ENCODE peak calls at places on chromosomes 1 and 21, in seven cellular contexts. O is IMR-90, J is H9, S is neuronal stem cell, N is H1, U is mesenchymal stem cell, M is trophoblast cell. D is an unnamed sample.
A peak's percentile ranks its signal among the peaks of the same experiment; 100 is the strongest.

GRCh38 chr1:222970711-222971110 is 155.9 kb downstream of the DISP1 start:
- DNase-seq in O (no peak), J (no peak), S (no peak), N (no peak), U (no peak), M (no peak), D (peak; percentile 32)

GRCh38 chr1:121519042-121519755 is 334.4 kb downstream of the SRGAP2C start:
- DNase-seq in O (no peak), J (peak; percentile 91), S (peak; percentile 60), N (peak; percentile 88), U (peak; percentile 33), M (no peak), D (peak; percentile 88)

GRCh38 chr1:17014671-17015567 is 3.2 kb upstream of the ATP13A2 start:
- DNase-seq in O (peak; percentile 39), J (peak; percentile 44), S (no peak), N (no peak), U (no peak), M (peak; percentile 21), D (peak; percentile 16)

GRCh38 chr1:119372493-119373086 is 4.0 kb downstream of the HAO2 start:
- DNase-seq in O (no peak), J (peak; percentile 73), S (peak; percentile 37), N (peak; percentile 53), U (peak; percentile 2), M (peak; percentile 59), D (peak; percentile 93)

GRCh38 chr1:16051039-16051438 is 7.5 kb downstream of the CLCNKB start:
- DNase-seq in O (no peak), J (no peak), S (no peak), N (no peak), U (no peak), M (no peak), D (no peak)

GRCh38 chr1:27007909-27008582 is 4.6 kb downstream of the TENT5B start:
- DNase-seq in O (no peak), J (peak; percentile 89), S (no peak), N (peak; percentile 75), U (peak; percentile 65), M (peak; percentile 93), D (peak; percentile 94)

GRCh38 chr21:26748066-26748465 is 97.1 kb downstream of the ADAMTS1 start:
- DNase-seq in O (no peak), J (no peak), S (no peak), N (no peak), U (no peak), M (no peak), D (no peak)

GRCh38 chr1:54950361-54951163 is 29.9 kb upstream of the TMEM61 start:
- DNase-seq in O (peak; percentile 84), J (peak; percentile 83), S (peak; percentile 83), N (peak; percentile 93), U (peak; percentile 87), M (peak; percentile 77), D (peak; percentile 88)

GRCh38 chr21:33481314-33481943 is 1.7 kb upstream of the TMEM50B start:
- DNase-seq in O (no peak), J (no peak), S (no peak), N (no peak), U (peak; percentile 10), M (no peak), D (peak; percentile 42)

GRCh38 chr1:215932558-215932957 is 365.5 kb downstream of the KCTD3 start:
- DNase-seq in O (no peak), J (no peak), S (no peak), N (no peak), U (no peak), M (no peak), D (peak; percentile 50)

GRCh38 chr1:42385283-42385682 is 4.7 kb downstream of the RIMKLA start:
- DNase-seq in O (peak; percentile 15), J (no peak), S (no peak), N (no peak), U (peak; percentile 9), M (no peak), D (peak; percentile 8)

GRCh38 chr1:222095606-222096475 is 354.0 kb upstream of the DUSP10 start:
- DNase-seq in O (no peak), J (peak; percentile 67), S (peak; percentile 30), N (peak; percentile 81), U (peak; percentile 15), M (peak; percentile 16), D (peak; percentile 76)

GRCh38 chr1:6347641-6348487 is 45.7 kb downstream of the ACOT7 start:
- DNase-seq in O (peak; percentile 19), J (peak; percentile 60), S (no peak), N (peak; percentile 77), U (peak; percentile 48), M (no peak), D (peak; percentile 58)

GRCh38 chr1:114455102-114455785 is 55.8 kb downstream of the TRIM33 start:
- DNase-seq in O (peak; percentile 70), J (no peak), S (no peak), N (no peak), U (no peak), M (no peak), D (no peak)

GRCh38 chr1:114457675-114458074 is 53.3 kb downstream of the TRIM33 start:
- DNase-seq in O (no peak), J (no peak), S (no peak), N (no peak), U (no peak), M (no peak), D (no peak)

GRCh38 chr1:114456586-114456985 is 54.4 kb downstream of the TRIM33 start:
- DNase-seq in O (no peak), J (no peak), S (no peak), N (no peak), U (no peak), M (no peak), D (no peak)

GRCh38 chr1:114453361-114453784 is 57.6 kb downstream of the TRIM33 start:
- DNase-seq in O (no peak), J (no peak), S (no peak), N (no peak), U (no peak), M (no peak), D (peak; percentile 30)

GRCh38 chr1:114454539-114454938 is 56.5 kb downstream of the TRIM33 start:
- DNase-seq in O (no peak), J (no peak), S (no peak), N (no peak), U (no peak), M (no peak), D (no peak)
- H3K18ac ChIP-seq in O (no peak overlapping the region), J (no peak overlapping the region), S (no peak overlapping the region), N (no peak overlapping the region), U (no peak overlapping the region), M (no peak overlapping the region), D (no peak overlapping the region)

GRCh38 chr1:202293620-202294019 is 48.1 kb downstream of the UBE2T start:
- DNase-seq in O (no peak), J (no peak), S (no peak), N (no peak), U (peak; percentile 42), M (no peak), D (no peak)

GRCh38 chr1:202292773-202293172 is 49.0 kb downstream of the UBE2T start:
- DNase-seq in O (no peak), J (no peak), S (no peak), N (no peak), U (no peak), M (no peak), D (no peak)

GRCh38 chr1:202289009-202289408 is 52.7 kb downstream of the UBE2T start:
- DNase-seq in O (no peak), J (no peak), S (no peak), N (no peak), U (no peak), M (no peak), D (no peak)

GRCh38 chr1:202291961-202292712 is 49.6 kb downstream of the UBE2T start:
- DNase-seq in O (peak; percentile 88), J (no peak), S (no peak), N (no peak), U (peak; percentile 37), M (no peak), D (no peak)

DNA sequence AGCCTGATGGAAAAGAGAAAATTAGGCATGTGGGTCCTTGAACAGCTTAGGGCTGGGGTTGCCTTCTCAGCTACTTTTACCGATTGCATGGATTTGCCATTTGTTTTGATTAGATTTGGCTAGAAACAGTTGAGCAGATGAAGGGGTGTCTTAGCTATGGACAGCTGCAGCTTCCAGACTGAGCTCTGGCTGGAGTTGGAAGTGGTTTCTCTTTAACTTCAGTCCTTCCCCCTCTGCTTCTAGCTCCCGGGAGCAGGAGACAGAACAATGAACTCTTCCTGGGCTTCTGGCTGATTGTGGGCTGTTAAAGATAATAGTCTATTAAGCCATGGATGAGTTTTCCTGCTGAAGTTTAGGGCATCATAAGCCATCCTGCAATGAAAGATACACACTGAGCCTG is 50.7 kb downstream of the UBE2T start:
- DNase-seq in O (peak; percentile 2), J (no peak), S (no peak), N (no peak), U (no peak), M (no peak), D (no peak)
- H3K4ac ChIP-seq in O (no peak overlapping the region), J (no peak overlapping the region), S (no peak overlapping the region), N (no peak overlapping the region), U (no peak overlapping the region), M (no peak overlapping the region), D (no peak overlapping the region)

GRCh38 chr1:52929019-52929418 is 1.9 kb downstream of the SCP2 start:
- DNase-seq in O (no peak), J (no peak), S (no peak), N (no peak), U (no peak), M (no peak), D (no peak)

GRCh38 chr1:52927219-52928082 is at the start of gene SCP2:
- DNase-seq in O (peak; percentile 56), J (peak; percentile 83), S (peak; percentile 69), N (peak; percentile 85), U (peak; percentile 80), M (peak; percentile 69), D (peak; percentile 76)

GRCh38 chr1:52928083-52928404 is 968 bp downstream of the SCP2 start:
- DNase-seq in O (no peak), J (no peak), S (no peak), N (no peak), U (no peak), M (no peak), D (no peak)

GRCh38 chr1:52925571-52926005 is 1.5 kb upstream of the SCP2 start:
- DNase-seq in O (no peak), J (no peak), S (no peak), N (no peak), U (no peak), M (no peak), D (no peak)

GRCh38 chr1:52926864-52927218 is 235 bp upstream of the SCP2 start:
- DNase-seq in O (no peak), J (no peak), S (no peak), N (no peak), U (no peak), M (no peak), D (no peak)
- H3K18ac ChIP-seq in O (peak overlapping the region; percentile 59), J (no peak overlapping the region), S (peak overlapping the region; percentile 86), N (peak overlapping the region; percentile 34), U (peak overlapping the region; percentile 93), M (no peak overlapping the region), D (no peak overlapping the region)

GRCh38 chr1:150173161-150173585 is 23.5 kb downstream of the PLEKHO1 start:
- DNase-seq in O (no peak), J (no peak), S (no peak), N (no peak), U (no peak), M (no peak), D (peak; percentile 57)

GRCh38 chr1:150178543-150178942 is 28.8 kb downstream of the PLEKHO1 start:
- DNase-seq in O (no peak), J (no peak), S (no peak), N (no peak), U (no peak), M (no peak), D (no peak)

GRCh38 chr1:150179867-150180266 is 30.2 kb downstream of the PLEKHO1 start:
- DNase-seq in O (no peak), J (no peak), S (no peak), N (no peak), U (no peak), M (no peak), D (no peak)

GRCh38 chr1:150171801-150172200 is 22.1 kb downstream of the PLEKHO1 start:
- DNase-seq in O (no peak), J (no peak), S (no peak), N (no peak), U (no peak), M (no peak), D (no peak)

GRCh38 chr1:150176593-150176992 is 26.9 kb downstream of the PLEKHO1 start:
- DNase-seq in O (no peak), J (no peak), S (no peak), N (no peak), U (no peak), M (no peak), D (no peak)
- H3K4ac ChIP-seq in O (no peak overlapping the region), J (no peak overlapping the region), S (no peak overlapping the region), N (no peak overlapping the region), U (no peak overlapping the region), M (no peak overlapping the region), D (no peak overlapping the region)

D was measured in mesendoderm.